ENCODE peak calls at places on chromosome 21, in eight cellular contexts. One of them, this sample, is unnamed.

GRCh38 chr21:31117046-31117916 is 79.0 kb upstream of the KRTAP19-8 start:
- DNase-seq in endothelial cell of umbilical vein: no peak
- DNase-seq in GM12865: no peak
- DNase-seq in mesothelial cell of epicardium: no peak
- DNase-seq in WTC11: no peak
- DNase-seq in esophagus muscularis mucosa: peak
- DNase-seq in cardiac fibroblast: peak
- DNase-seq in lung: no peak
- DNase-seq in this sample: peak

GRCh38 chr21:44552136-44552535 is 831 bp upstream of the KRTAP10-2 start:
- DNase-seq in endothelial cell of umbilical vein: no peak
- DNase-seq in GM12865: no peak
- DNase-seq in mesothelial cell of epicardium: no peak
- DNase-seq in WTC11: no peak
- DNase-seq in esophagus muscularis mucosa: peak
- DNase-seq in cardiac fibroblast: no peak
- DNase-seq in lung: no peak
- DNase-seq in this sample: no peak

GRCh38 chr21:16742116-16742515 is 770.7 kb upstream of the CXADR start:
- DNase-seq in endothelial cell of umbilical vein: no peak
- DNase-seq in GM12865: no peak
- DNase-seq in mesothelial cell of epicardium: no peak
- DNase-seq in WTC11: no peak
- DNase-seq in esophagus muscularis mucosa: no peak
- DNase-seq in cardiac fibroblast: no peak
- DNase-seq in lung: no peak
- DNase-seq in this sample: no peak

GRCh38 chr21:34701726-34702125 is 32.9 kb downstream of the CLIC6 start:
- DNase-seq in endothelial cell of umbilical vein: no peak
- DNase-seq in GM12865: no peak
- DNase-seq in mesothelial cell of epicardium: no peak
- DNase-seq in WTC11: no peak
- DNase-seq in esophagus muscularis mucosa: no peak
- DNase-seq in cardiac fibroblast: no peak
- DNase-seq in lung: no peak
- DNase-seq in this sample: no peak

GRCh38 chr21:44550807-44551206 is 498 bp downstream of the KRTAP10-2 start:
- DNase-seq in endothelial cell of umbilical vein: no peak
- DNase-seq in GM12865: no peak
- DNase-seq in mesothelial cell of epicardium: no peak
- DNase-seq in WTC11: no peak
- DNase-seq in esophagus muscularis mucosa: peak
- DNase-seq in cardiac fibroblast: no peak
- DNase-seq in lung: no peak
- DNase-seq in this sample: no peak

GRCh38 chr21:34878940-34879339 is 170.2 kb downstream of the RUNX1 start:
- DNase-seq in endothelial cell of umbilical vein: no peak
- DNase-seq in GM12865: no peak
- DNase-seq in mesothelial cell of epicardium: no peak
- DNase-seq in WTC11: no peak
- DNase-seq in esophagus muscularis mucosa: no peak
- DNase-seq in cardiac fibroblast: no peak
- DNase-seq in lung: no peak
- DNase-seq in this sample: peak

GRCh38 chr21:41321211-41321907 is 4.8 kb downstream of the FAM3B start:
- DNase-seq in endothelial cell of umbilical vein: no peak
- DNase-seq in GM12865: peak
- DNase-seq in mesothelial cell of epicardium: no peak
- DNase-seq in WTC11: no peak
- DNase-seq in esophagus muscularis mucosa: no peak
- DNase-seq in cardiac fibroblast: no peak
- DNase-seq in lung: no peak
- DNase-seq in this sample: no peak

GRCh38 chr21:35090403-35090802 is 41.3 kb upstream of the RUNX1 start:
- DNase-seq in endothelial cell of umbilical vein: no peak
- DNase-seq in GM12865: no peak
- DNase-seq in mesothelial cell of epicardium: no peak
- DNase-seq in WTC11: no peak
- DNase-seq in esophagus muscularis mucosa: no peak
- DNase-seq in cardiac fibroblast: no peak
- DNase-seq in lung: no peak
- DNase-seq in this sample: no peak

GRCh38 chr21:33205476-33205875 is 24.3 kb upstream of the IFNAR2 start:
- DNase-seq in endothelial cell of umbilical vein: no peak
- DNase-seq in GM12865: peak
- DNase-seq in mesothelial cell of epicardium: no peak
- DNase-seq in WTC11: no peak
- DNase-seq in esophagus muscularis mucosa: peak
- DNase-seq in cardiac fibroblast: no peak
- DNase-seq in lung: peak
- DNase-seq in this sample: no peak

GRCh38 chr21:38478782-38479181 is 19.5 kb downstream of the ERG start:
- DNase-seq in endothelial cell of umbilical vein: no peak
- DNase-seq in GM12865: no peak
- DNase-seq in mesothelial cell of epicardium: no peak
- DNase-seq in WTC11: no peak
- DNase-seq in esophagus muscularis mucosa: no peak
- DNase-seq in cardiac fibroblast: peak
- DNase-seq in lung: no peak
- DNase-seq in this sample: peak

GRCh38 chr21:37532868-37533780 is 166.6 kb downstream of the DYRK1A start:
- DNase-seq in endothelial cell of umbilical vein: no peak
- DNase-seq in GM12865: peak
- DNase-seq in mesothelial cell of epicardium: no peak
- DNase-seq in WTC11: peak
- DNase-seq in esophagus muscularis mucosa: peak
- DNase-seq in cardiac fibroblast: peak
- DNase-seq in lung: no peak
- DNase-seq in this sample: peak

GRCh38 chr21:32351428-32351827 is 41.4 kb downstream of the URB1 start:
- DNase-seq in endothelial cell of umbilical vein: no peak
- DNase-seq in GM12865: peak
- DNase-seq in mesothelial cell of epicardium: no peak
- DNase-seq in WTC11: no peak
- DNase-seq in esophagus muscularis mucosa: no peak
- DNase-seq in cardiac fibroblast: no peak
- DNase-seq in lung: no peak
- DNase-seq in this sample: peak

GRCh38 chr21:34582506-34583150 is 32.3 kb downstream of the RCAN1 start:
- DNase-seq in endothelial cell of umbilical vein: peak
- DNase-seq in GM12865: peak
- DNase-seq in mesothelial cell of epicardium: no peak
- DNase-seq in WTC11: no peak
- DNase-seq in esophagus muscularis mucosa: no peak
- DNase-seq in cardiac fibroblast: peak
- DNase-seq in lung: no peak
- DNase-seq in this sample: peak

GRCh38 chr21:29499229-29499628 is 200.5 kb downstream of the BACH1 start:
- DNase-seq in endothelial cell of umbilical vein: no peak
- DNase-seq in GM12865: no peak
- DNase-seq in mesothelial cell of epicardium: no peak
- DNase-seq in WTC11: no peak
- DNase-seq in esophagus muscularis mucosa: no peak
- DNase-seq in cardiac fibroblast: no peak
- DNase-seq in lung: no peak
- DNase-seq in this sample: no peak

GRCh38 chr21:29501451-29501850 is 202.7 kb downstream of the BACH1 start:
- DNase-seq in endothelial cell of umbilical vein: no peak
- DNase-seq in GM12865: no peak
- DNase-seq in mesothelial cell of epicardium: no peak
- DNase-seq in WTC11: no peak
- DNase-seq in esophagus muscularis mucosa: no peak
- DNase-seq in cardiac fibroblast: peak
- DNase-seq in lung: no peak
- DNase-seq in this sample: no peak

GRCh38 chr21:29496337-29496736 is 197.6 kb downstream of the BACH1 start:
- DNase-seq in endothelial cell of umbilical vein: no peak
- DNase-seq in GM12865: no peak
- DNase-seq in mesothelial cell of epicardium: no peak
- DNase-seq in WTC11: no peak
- DNase-seq in esophagus muscularis mucosa: no peak
- DNase-seq in cardiac fibroblast: no peak
- DNase-seq in lung: no peak
- DNase-seq in this sample: no peak

GRCh38 chr21:29504751-29505321 is 206.1 kb downstream of the BACH1 start:
- DNase-seq in endothelial cell of umbilical vein: no peak
- DNase-seq in GM12865: no peak
- DNase-seq in mesothelial cell of epicardium: no peak
- DNase-seq in WTC11: no peak
- DNase-seq in esophagus muscularis mucosa: no peak
- DNase-seq in cardiac fibroblast: peak
- DNase-seq in lung: no peak
- DNase-seq in this sample: peak

GRCh38 chr21:29499734-29500343 is 201.1 kb downstream of the BACH1 start:
- DNase-seq in endothelial cell of umbilical vein: peak
- DNase-seq in GM12865: peak
- DNase-seq in mesothelial cell of epicardium: no peak
- DNase-seq in WTC11: peak
- DNase-seq in esophagus muscularis mucosa: no peak
- DNase-seq in cardiac fibroblast: peak
- DNase-seq in lung: no peak
- DNase-seq in this sample: peak
- TF ChIP-seq CTCF in endothelial cell of umbilical vein: peak
- TF ChIP-seq CTCF in GM12865: peak
- TF ChIP-seq CTCF in mesothelial cell of epicardium: peak
- TF ChIP-seq CTCF in WTC11: peak
- TF ChIP-seq CTCF in esophagus muscularis mucosa: no peak
- TF ChIP-seq CTCF in cardiac fibroblast: peak
- TF ChIP-seq CTCF in lung: no peak
- TF ChIP-seq CTCF in this sample: peak

GRCh38 chr21:26881504-26882228 is 36.5 kb upstream of the ADAMTS1 start:
- DNase-seq in endothelial cell of umbilical vein: peak
- DNase-seq in GM12865: peak
- DNase-seq in mesothelial cell of epicardium: no peak
- DNase-seq in WTC11: no peak
- DNase-seq in esophagus muscularis mucosa: no peak
- DNase-seq in cardiac fibroblast: peak
- DNase-seq in lung: no peak
- DNase-seq in this sample: peak
- TF ChIP-seq CTCF in endothelial cell of umbilical vein: no peak
- TF ChIP-seq CTCF in GM12865: no peak
- TF ChIP-seq CTCF in mesothelial cell of epicardium: peak
- TF ChIP-seq CTCF in WTC11: no peak
- TF ChIP-seq CTCF in esophagus muscularis mucosa: peak
- TF ChIP-seq CTCF in cardiac fibroblast: peak
- TF ChIP-seq CTCF in lung: no peak
- TF ChIP-seq CTCF in this sample: no peak

DNA sequence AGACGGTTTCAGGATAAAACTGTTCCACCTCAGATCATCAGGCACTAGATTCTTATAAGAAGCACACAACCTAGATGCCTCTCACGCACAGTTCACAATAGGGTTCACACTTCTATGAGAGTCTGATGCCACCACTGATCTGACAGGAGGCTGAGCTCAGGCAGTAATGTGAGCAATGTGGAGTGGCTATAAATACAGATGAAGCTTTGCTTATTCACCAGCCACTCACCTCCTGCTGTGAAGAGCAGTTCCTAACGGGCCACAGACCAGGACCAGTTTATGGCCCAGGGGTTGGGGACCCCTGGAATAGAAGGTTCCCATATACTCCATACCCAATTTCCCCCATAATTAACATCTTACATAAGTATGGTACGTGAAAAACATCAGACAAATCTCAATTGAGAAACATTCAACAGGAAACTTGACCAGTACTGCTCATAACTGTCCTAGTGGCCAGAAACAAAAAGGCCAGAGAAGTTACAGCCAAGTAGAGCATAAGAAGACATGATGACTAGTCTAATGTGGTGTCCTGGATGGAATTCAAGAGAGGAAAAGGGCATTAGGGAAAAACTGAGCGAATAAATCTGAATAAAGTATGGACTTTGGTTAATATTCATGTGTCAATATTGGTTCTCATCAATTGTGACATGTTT is 24.7 kb upstream of the IGSF5 start:
- DNase-seq in endothelial cell of umbilical vein: no peak
- DNase-seq in GM12865: no peak
- DNase-seq in mesothelial cell of epicardium: no peak
- DNase-seq in WTC11: no peak
- DNase-seq in esophagus muscularis mucosa: no peak
- DNase-seq in cardiac fibroblast: no peak
- DNase-seq in lung: no peak
- DNase-seq in this sample: no peak
- TF ChIP-seq CTCF in endothelial cell of umbilical vein: no peak
- TF ChIP-seq CTCF in GM12865: no peak
- TF ChIP-seq CTCF in mesothelial cell of epicardium: peak
- TF ChIP-seq CTCF in WTC11: no peak
- TF ChIP-seq CTCF in esophagus muscularis mucosa: no peak
- TF ChIP-seq CTCF in cardiac fibroblast: no peak
- TF ChIP-seq CTCF in lung: no peak
- TF ChIP-seq CTCF in this sample: no peak

GRCh38 chr21:45739218-45740087 is 95.9 kb downstream of the PCBP3 start:
- DNase-seq in endothelial cell of umbilical vein: no peak
- DNase-seq in GM12865: no peak
- DNase-seq in mesothelial cell of epicardium: no peak
- DNase-seq in WTC11: no peak
- DNase-seq in esophagus muscularis mucosa: no peak
- DNase-seq in cardiac fibroblast: no peak
- DNase-seq in lung: no peak
- DNase-seq in this sample: no peak
- TF ChIP-seq CTCF in endothelial cell of umbilical vein: no peak
- TF ChIP-seq CTCF in GM12865: no peak
- TF ChIP-seq CTCF in mesothelial cell of epicardium: no peak
- TF ChIP-seq CTCF in WTC11: no peak
- TF ChIP-seq CTCF in esophagus muscularis mucosa: no peak
- TF ChIP-seq CTCF in cardiac fibroblast: no peak
- TF ChIP-seq CTCF in lung: no peak
- TF ChIP-seq CTCF in this sample: no peak

DNA sequence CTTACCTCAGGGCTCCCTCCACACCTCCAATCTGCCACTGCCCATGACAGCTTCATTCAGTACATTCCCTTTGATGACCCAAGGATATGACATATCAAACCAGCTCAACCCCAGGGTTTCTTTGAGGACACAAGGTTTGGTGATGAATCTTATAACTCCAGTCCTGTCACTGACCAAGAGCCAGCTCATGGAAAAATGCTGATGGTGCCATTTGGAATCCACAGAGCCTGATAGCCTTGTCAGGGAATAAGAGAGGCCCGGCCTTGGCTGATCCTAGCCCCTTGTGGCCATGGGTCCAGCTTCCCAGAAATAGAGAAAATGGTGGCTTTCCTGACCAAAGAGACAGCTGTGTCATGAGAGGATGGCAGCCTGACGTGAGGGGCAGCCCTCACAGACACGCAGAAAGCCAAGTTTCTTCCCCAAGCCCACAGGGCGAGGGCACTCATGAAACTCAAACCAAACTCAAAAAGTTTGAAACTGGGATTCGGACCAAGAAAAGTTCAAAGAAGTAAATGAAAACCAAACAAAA is 75.4 kb downstream of the SH3BGR start:
- DNase-seq in endothelial cell of umbilical vein: no peak
- DNase-seq in GM12865: no peak
- DNase-seq in mesothelial cell of epicardium: no peak
- DNase-seq in WTC11: no peak
- DNase-seq in esophagus muscularis mucosa: peak
- DNase-seq in cardiac fibroblast: no peak
- DNase-seq in lung: no peak
- DNase-seq in this sample: no peak
- TF ChIP-seq CTCF in endothelial cell of umbilical vein: no peak
- TF ChIP-seq CTCF in GM12865: no peak
- TF ChIP-seq CTCF in mesothelial cell of epicardium: no peak
- TF ChIP-seq CTCF in WTC11: no peak
- TF ChIP-seq CTCF in esophagus muscularis mucosa: no peak
- TF ChIP-seq CTCF in cardiac fibroblast: no peak
- TF ChIP-seq CTCF in lung: no peak
- TF ChIP-seq CTCF in this sample: no peak

This sample was measured in epithelial cell of esophagus.